ENCODE peak calls at places on chromosomes 7 and 10, in seven cellular contexts. T is brain microvascular endothelial cell; S is frontal cortex; B is HL-60; Z is activated CD4-positive, CD25-positive, alpha-beta regulatory T cell; W is activated gamma-delta T cell treated with Interleukin-2 at 50 U/mL for 16 hours; R is posterior cingulate gyrus. Q is an unnamed sample.

GRCh38 chr7:38840736-38841460 is 68.1 kb downstream of the VPS41 start:
- DNase-seq in W (no peak), T (peak), S (no peak), B (no peak), Z (no peak), R (no peak), Q (no peak)

GRCh38 chr10:77641788-77642397 is 4.3 kb upstream of the KCNMA1 start:
- DNase-seq in S (peak), B (peak), W (peak), T (peak), R (peak), Z (no peak), Q (peak)

GRCh38 chr10:100882681-100883321 is 30.0 kb upstream of the SLF2 start:
- DNase-seq in S (no peak), B (no peak), R (no peak), T (peak), Z (no peak), W (no peak), Q (no peak)

GRCh38 chr10:129405389-129405788 is 61.7 kb upstream of the MGMT start:
- DNase-seq in W (no peak), Z (no peak), T (no peak), R (no peak), B (no peak), S (no peak), Q (no peak)

GRCh38 chr7:132428247-132428919 is 147.9 kb downstream of the PLXNA4 start:
- DNase-seq in Z (no peak), W (no peak), T (no peak), B (no peak), R (no peak), S (no peak), Q (no peak)

GRCh38 chr7:337567-337951 is 47.6 kb downstream of the FOXL3 start:
- DNase-seq in S (no peak), T (no peak), W (no peak), R (no peak), B (no peak), Z (no peak), Q (no peak)

GRCh38 chr10:119412244-119412750 is 130.2 kb downstream of the RGS10 start:
- DNase-seq in S (peak), Z (no peak), R (peak), W (no peak), B (no peak), T (no peak), Q (no peak)

GRCh38 chr10:811379-811778 is 120.1 kb downstream of the LARP4B start:
- DNase-seq in Z (no peak), B (no peak), W (no peak), T (no peak), S (no peak), R (no peak), Q (no peak)

GRCh38 chr7:42272793-42273665 is 36.0 kb upstream of the GLI3 start:
- DNase-seq in Z (no peak), W (no peak), R (no peak), T (peak), B (no peak), S (no peak), Q (no peak)

GRCh38 chr7:24936121-24936824 is 43.7 kb downstream of the OSBPL3 start:
- DNase-seq in Z (no peak), B (no peak), S (no peak), T (no peak), W (no peak), R (no peak), Q (no peak)

GRCh38 chr10:76403876-76404275 is 972.5 kb downstream of the LRMDA start:
- DNase-seq in B (no peak), W (no peak), T (no peak), S (no peak), Z (no peak), R (no peak), Q (no peak)

GRCh38 chr10:116654816-116655215 is 34.1 kb downstream of the PNLIPRP2 start:
- DNase-seq in T (no peak), S (no peak), W (no peak), R (no peak), B (no peak), Z (no peak), Q (no peak)

GRCh38 chr10:18501198-18501597 is 150.2 kb downstream of the NSUN6 start:
- DNase-seq in S (no peak), Z (no peak), T (peak), W (no peak), R (no peak), B (no peak), Q (no peak)

GRCh38 chr10:13528138-13528874 is 508 bp downstream of the BEND7 start:
- DNase-seq in S (peak), T (no peak), B (no peak), Z (no peak), W (no peak), R (no peak), Q (no peak)

GRCh38 chr7:29926216-29926615 is 63.4 kb downstream of the SCRN1 start:
- DNase-seq in B (no peak), Z (no peak), W (no peak), T (no peak), R (no peak), S (no peak), Q (no peak)

GRCh38 chr10:69222157-69223027 is 2.3 kb downstream of the HKDC1 start:
- DNase-seq in Z (peak), B (peak), R (no peak), S (peak), W (peak), T (peak), Q (peak)

GRCh38 chr7:107090452-107090851 is 45.9 kb downstream of the PRKAR2B start:
- DNase-seq in B (no peak), R (no peak), S (no peak), Z (no peak), W (no peak), T (no peak), Q (no peak)

GRCh38 chr7:157990878-157991250 is 596.8 kb downstream of the PTPRN2 start:
- DNase-seq in B (no peak), W (no peak), R (no peak), T (no peak), S (no peak), Z (no peak), Q (no peak)

GRCh38 chr7:79406371-79406770 is 47.1 kb downstream of the MAGI2 start:
- DNase-seq in T (no peak), B (no peak), Z (no peak), W (no peak), S (no peak), R (no peak), Q (no peak)

GRCh38 chr10:58360412-58361004 is 24.7 kb upstream of the TFAM start:
- DNase-seq in B (no peak), R (no peak), T (no peak), W (no peak), S (no peak), Z (no peak), Q (no peak)

GRCh38 chr10:113663142-113663541 is 699 bp downstream of the NRAP start:
- DNase-seq in T (peak), R (no peak), S (no peak), B (no peak), Z (no peak), W (no peak), Q (no peak)

GRCh38 chr10:58672855-58673254 is 160.2 kb downstream of the BICC1 start:
- DNase-seq in W (no peak), Z (no peak), B (no peak), T (no peak), S (no peak), R (no peak), Q (no peak)

GRCh38 chr10:72292223-72292691 is 18.5 kb downstream of the DDIT4 start:
- DNase-seq in S (no peak), W (no peak), R (no peak), T (no peak), Z (peak), B (no peak), Q (no peak)

GRCh38 chr10:132931258-132931657 is 11.1 kb downstream of the CFAP46 start:
- DNase-seq in B (peak), R (no peak), S (no peak), Z (no peak), T (no peak), W (no peak), Q (no peak)

GRCh38 chr7:16343612-16344011 is 77.7 kb downstream of the CRPPA start:
- DNase-seq in T (no peak), R (no peak), W (no peak), B (no peak), S (no peak), Z (no peak), Q (no peak)

GRCh38 chr10:14468022-14468421 is 137.3 kb upstream of the FRMD4A start:
- DNase-seq in B (no peak), Z (no peak), W (no peak), R (no peak), S (no peak), T (no peak), Q (no peak)

GRCh38 chr7:111587715-111588433 is 25.6 kb upstream of the IMMP2L start:
- DNase-seq in Z (no peak), R (no peak), B (no peak), T (peak), S (no peak), W (no peak), Q (no peak)

GRCh38 chr7:47405286-47405904 is 176.5 kb downstream of the TNS3 start:
- DNase-seq in T (no peak), W (no peak), S (no peak), R (no peak), Z (no peak), B (no peak), Q (no peak)

GRCh38 chr7:51020944-51021343 is 238.2 kb upstream of the GRB10 start:
- DNase-seq in R (no peak), Z (no peak), S (no peak), W (no peak), T (no peak), B (no peak), Q (no peak)

GRCh38 chr10:91424016-91424415 is 13.9 kb downstream of the HECTD2 start:
- DNase-seq in T (peak), Z (no peak), S (no peak), B (no peak), R (no peak), W (no peak), Q (no peak)

GRCh38 chr10:52280051-52280450 is 34.0 kb upstream of the DKK1 start:
- DNase-seq in W (no peak), B (no peak), R (no peak), Z (no peak), T (no peak), S (no peak), Q (no peak)

GRCh38 chr7:106153891-106154449 is 41.9 kb upstream of the SYPL1 start:
- DNase-seq in W (peak), R (peak), B (peak), S (peak), Z (peak), T (peak), Q (peak)

GRCh38 chr10:71911296-71911954 is 52.8 kb upstream of the CHST3 start:
- DNase-seq in B (no peak), T (no peak), W (no peak), S (no peak), R (no peak), Z (no peak), Q (no peak)

GRCh38 chr10:27068217-27068891 is 31.9 kb downstream of the ANKRD26 start:
- DNase-seq in R (no peak), T (no peak), S (no peak), Z (no peak), B (no peak), W (no peak), Q (no peak)

GRCh38 chr7:139396323-139396951 is 36.7 kb downstream of the LUC7L2 start:
- DNase-seq in S (no peak), B (no peak), T (peak), W (no peak), R (no peak), Z (no peak), Q (no peak)

GRCh38 chr10:118725784-118726507 is 28.8 kb downstream of the CACUL1 start:
- DNase-seq in Z (no peak), T (peak), W (no peak), S (no peak), B (no peak), R (no peak), Q (no peak)

Q was measured in NCI-H1930.